ENCODE peak calls at places on chromosome 10, in seven cellular contexts. R is foreskin keratinocyte, T is GM10248, S is GM12865, V is AG09319, F is HFFc6, P is left ventricle myocardium inferior. I is an unnamed sample.

GRCh38 chr10:120508393-120508792 is 51.4 kb downstream of the PLPP4 start:
- DNase-seq in R (peak; percentile 96), T (no peak), S (no peak), V (no peak), F (peak; percentile 79), P (no peak), I (no peak)

GRCh38 chr10:51619365-51619764 is 80.0 kb downstream of the CSTF2T start:
- DNase-seq in R (no peak), T (no peak), S (peak; percentile 3), V (no peak), F (no peak), P (no peak), I (no peak)

GRCh38 chr10:59585046-59585700 is 124.5 kb downstream of the SLC16A9 start:
- DNase-seq in R (peak; percentile 47), T (no peak), S (no peak), V (no peak), F (no peak), P (no peak), I (no peak)

GRCh38 chr10:26640391-26640790 is 57.1 kb upstream of the PDSS1 start:
- DNase-seq in R (no peak), T (no peak), S (no peak), V (no peak), F (no peak), P (no peak), I (no peak)

GRCh38 chr10:75414527-75414926 is 13.0 kb upstream of the ZNF503 start:
- DNase-seq in R (no peak), T (no peak), S (no peak), V (no peak), F (no peak), P (no peak), I (no peak)

GRCh38 chr10:93954299-93954698 is 39.4 kb upstream of the PLCE1 start:
- DNase-seq in R (peak; percentile 52), T (no peak), S (no peak), V (no peak), F (no peak), P (no peak), I (no peak)

GRCh38 chr10:110629680-110630191 is 14.4 kb upstream of the RBM20 start:
- DNase-seq in R (peak; percentile 92), T (no peak), S (no peak), V (no peak), F (peak; percentile 76), P (no peak), I (no peak)

GRCh38 chr10:128908109-128908898 is 558.7 kb upstream of the MGMT start:
- DNase-seq in R (peak; percentile 95), T (no peak), S (peak; percentile 57), V (no peak), F (no peak), P (no peak), I (no peak)

GRCh38 chr10:114306116-114306973 is 67.3 kb downstream of the VWA2 start:
- DNase-seq in R (peak; percentile 98), T (no peak), S (no peak), V (peak; percentile 34), F (peak; percentile 94), P (no peak), I (no peak)

GRCh38 chr10:9868499-9868898 is 1149.2 kb upstream of the CELF2 start:
- DNase-seq in R (no peak), T (no peak), S (no peak), V (no peak), F (no peak), P (no peak), I (no peak)

GRCh38 chr10:16835223-16835622 is 18.0 kb upstream of the RSU1 start:
- DNase-seq in R (no peak), T (no peak), S (no peak), V (no peak), F (no peak), P (no peak), I (no peak)

GRCh38 chr10:19570143-19570542 is 246.1 kb upstream of the PLXDC2 start:
- DNase-seq in R (no peak), T (no peak), S (no peak), V (no peak), F (no peak), P (no peak), I (no peak)

GRCh38 chr10:111018021-111018420 is 58.8 kb upstream of the ADRA2A start:
- DNase-seq in R (no peak), T (no peak), S (no peak), V (no peak), F (no peak), P (no peak), I (no peak)

GRCh38 chr10:74500026-74500704 is 326.2 kb upstream of the KAT6B start:
- DNase-seq in R (no peak), T (no peak), S (no peak), V (no peak), F (no peak), P (no peak), I (no peak)

GRCh38 chr10:126880926-126881325 is 24.3 kb upstream of the DOCK1 start:
- DNase-seq in R (no peak), T (no peak), S (no peak), V (no peak), F (no peak), P (no peak), I (no peak)

GRCh38 chr10:63210611-63211196 is 77.6 kb downstream of the NRBF2 start:
- DNase-seq in R (no peak), T (no peak), S (peak; percentile 55), V (no peak), F (no peak), P (no peak), I (no peak)

GRCh38 chr10:81428456-81429134 is 446.4 kb upstream of the NRG3 start:
- DNase-seq in R (no peak), T (no peak), S (no peak), V (no peak), F (no peak), P (no peak), I (no peak)

GRCh38 chr10:6203331-6204062 is 765 bp downstream of the PFKFB3 start:
- DNase-seq in R (peak; percentile 74), T (peak; percentile 85), S (peak; percentile 69), V (no peak), F (peak; percentile 42), P (peak; percentile 67), I (peak; percentile 77)

GRCh38 chr10:89783406-89783805 is 82.0 kb downstream of the KIF20B start:
- DNase-seq in R (no peak), T (no peak), S (no peak), V (no peak), F (no peak), P (no peak), I (no peak)

GRCh38 chr10:101331960-101332359 is 22.0 kb upstream of the BTRC start:
- DNase-seq in R (no peak), T (no peak), S (no peak), V (no peak), F (no peak), P (no peak), I (no peak)

GRCh38 chr10:5566606-5567005 is 41.8 kb downstream of the CALML3 start:
- DNase-seq in R (peak; percentile 99), T (no peak), S (no peak), V (no peak), F (peak; percentile 56), P (no peak), I (no peak)

GRCh38 chr10:96683065-96683464 is 37.2 kb downstream of the PIK3AP1 start:
- DNase-seq in R (no peak), T (no peak), S (no peak), V (peak; percentile 3), F (peak; percentile 85), P (no peak), I (no peak)

GRCh38 chr10:122673731-122674130 is 25.9 kb downstream of the C10orf120 start:
- DNase-seq in R (no peak), T (no peak), S (no peak), V (no peak), F (no peak), P (no peak), I (no peak)

GRCh38 chr10:122665946-122666345 is 33.7 kb downstream of the C10orf120 start:
- DNase-seq in R (no peak), T (no peak), S (no peak), V (no peak), F (no peak), P (no peak), I (no peak)

GRCh38 chr10:122671355-122671754 is 28.3 kb downstream of the C10orf120 start:
- DNase-seq in R (no peak), T (no peak), S (no peak), V (no peak), F (no peak), P (no peak), I (no peak)

GRCh38 chr10:122669045-122669444 is 30.6 kb downstream of the C10orf120 start:
- DNase-seq in R (no peak), T (no peak), S (no peak), V (no peak), F (no peak), P (no peak), I (no peak)

GRCh38 chr10:122669842-122670241 is 29.8 kb downstream of the C10orf120 start:
- DNase-seq in R (no peak), T (no peak), S (no peak), V (no peak), F (no peak), P (no peak), I (no peak)
- TF ChIP-seq CTCF in R (peak; percentile 4), T (no peak), S (no peak), V (no peak), F (no peak), P (no peak), I (no peak)

GRCh38 chr10:73169320-73169719 is 1.4 kb downstream of the FAM149B1 start:
- DNase-seq in R (no peak), T (no peak), S (no peak), V (no peak), F (no peak), P (no peak), I (no peak)

GRCh38 chr10:73172867-73173266 is 4.9 kb downstream of the FAM149B1 start:
- DNase-seq in R (no peak), T (no peak), S (no peak), V (no peak), F (no peak), P (no peak), I (no peak)

GRCh38 chr10:73166972-73167371 is 836 bp downstream of the ECD start:
- DNase-seq in R (no peak), T (no peak), S (no peak), V (no peak), F (no peak), P (no peak), I (no peak)

GRCh38 chr10:73167557-73168485 is at the start of the genes ECD and FAM149B1:
- DNase-seq in R (peak; percentile 86), T (peak; percentile 93), S (peak; percentile 94), V (peak; percentile 77), F (peak; percentile 91), P (peak; percentile 94), I (peak; percentile 96)

GRCh38 chr10:73168486-73168844 is 546 bp downstream of the FAM149B1 start:
- DNase-seq in R (no peak), T (no peak), S (no peak), V (no peak), F (no peak), P (no peak), I (no peak)
- TF ChIP-seq CTCF in R (no peak), T (no peak), S (no peak), V (no peak), F (no peak), P (no peak), I (peak; percentile 4)

GRCh38 chr10:61896854-61897661 is 4.4 kb upstream of the ARID5B start:
- DNase-seq in R (peak; percentile 56), T (peak; percentile 86), S (peak; percentile 95), V (no peak), F (no peak), P (peak; percentile 38), I (peak; percentile 74)
- TF ChIP-seq CTCF in R (peak; percentile 71), T (peak; percentile 65), S (peak; percentile 75), V (peak; percentile 45), F (peak; percentile 79), P (peak; percentile 77), I (peak; percentile 81)

GRCh38 chr10:102420810-102421644 is at the start of gene FBXL15:
- DNase-seq in R (peak; percentile 97), T (peak; percentile 96), S (peak; percentile 98), V (peak; percentile 90), F (peak; percentile 95), P (peak; percentile 96), I (peak; percentile 96)
- TF ChIP-seq CTCF in R (no peak), T (no peak), S (no peak), V (no peak), F (no peak), P (peak; percentile 13), I (no peak)